ENCODE peak calls at places on chromosomes 13 and 19, in nine cellular contexts. H is stomach, M is GM23338, O is sigmoid colon, W is transverse colon, Y is K562, Q is HepG2, K is GM12878, L is HL-60. C is an unnamed sample.

GRCh38 chr19:2469102-2469914 is 6.6 kb upstream of the GADD45B start:
- DNase-seq in H (no peak), M (peak; percentile 65), O (no peak), W (no peak), Y (peak; percentile 59), Q (no peak), K (no peak), L (peak; percentile 39), C (no peak)

GRCh38 chr13:23902975-23903905 is 5.9 kb upstream of the C1QTNF9B start:
- DNase-seq in H (no peak), M (peak; percentile 44), O (no peak), W (no peak), Y (no peak), Q (no peak), K (no peak), L (no peak), C (no peak)

GRCh38 chr19:872266-872951 is 12.9 kb downstream of the CFD start:
- DNase-seq in H (peak; percentile 68), M (peak; percentile 82), O (no peak), W (peak; percentile 92), Y (peak; percentile 76), Q (no peak), K (peak; percentile 36), L (no peak), C (no peak)

GRCh38 chr19:43524922-43525835 is 1.8 kb downstream of the ETHE1 start:
- DNase-seq in H (peak; percentile 65), M (peak; percentile 74), O (peak; percentile 75), W (peak; percentile 87), Y (no peak), Q (peak; percentile 87), K (peak; percentile 44), L (peak; percentile 57), C (peak; percentile 66)

GRCh38 chr13:53250272-53250875 is 221.8 kb downstream of the OLFM4 start:
- DNase-seq in H (no peak), M (peak; percentile 92), O (no peak), W (no peak), Y (peak; percentile 31), Q (peak; percentile 74), K (peak; percentile 15), L (peak; percentile 38), C (peak; percentile 62)

GRCh38 chr13:36431204-36432105 is 840 bp upstream of the CCNA1 start:
- DNase-seq in H (no peak), M (peak; percentile 45), O (no peak), W (no peak), Y (no peak), Q (no peak), K (no peak), L (no peak), C (no peak)

GRCh38 chr13:49218493-49219051 is 1.6 kb upstream of the MLNR start:
- DNase-seq in H (no peak), M (peak; percentile 63), O (no peak), W (no peak), Y (no peak), Q (no peak), K (no peak), L (no peak), C (no peak)

GRCh38 chr13:53165201-53165600 is 136.6 kb downstream of the OLFM4 start:
- DNase-seq in H (no peak), M (no peak), O (no peak), W (no peak), Y (no peak), Q (no peak), K (no peak), L (no peak), C (no peak)

GRCh38 chr19:32691291-32691951 is at the start of gene NUDT19:
- DNase-seq in H (peak; percentile 89), M (no peak), O (peak; percentile 88), W (peak; percentile 90), Y (peak; percentile 79), Q (peak; percentile 78), K (peak; percentile 62), L (peak; percentile 63), C (peak; percentile 83)

GRCh38 chr19:1430201-1430621 is 8.0 kb upstream of the RPS15 start:
- DNase-seq in H (no peak), M (no peak), O (no peak), W (no peak), Y (no peak), Q (no peak), K (no peak), L (no peak), C (no peak)

GRCh38 chr13:76014618-76015315 is 378.6 kb downstream of the LMO7 start:
- DNase-seq in H (no peak), M (no peak), O (no peak), W (no peak), Y (no peak), Q (no peak), K (no peak), L (no peak), C (no peak)

GRCh38 chr19:43997631-43998290 is 5.0 kb upstream of the ZNF230 start:
- DNase-seq in H (no peak), M (peak; percentile 28), O (no peak), W (no peak), Y (no peak), Q (no peak), K (no peak), L (no peak), C (no peak)

GRCh38 chr19:49196527-49197240 is 39.1 kb downstream of the TRPM4 start:
- DNase-seq in H (no peak), M (peak; percentile 24), O (peak; percentile 70), W (peak; percentile 59), Y (peak; percentile 3), Q (no peak), K (no peak), L (no peak), C (peak; percentile 49)

GRCh38 chr13:113669871-113670341 is 2.9 kb downstream of the GRK1 start:
- DNase-seq in H (peak; percentile 24), M (no peak), O (peak; percentile 54), W (peak; percentile 5), Y (no peak), Q (no peak), K (no peak), L (no peak), C (no peak)

GRCh38 chr13:24087611-24088235 is 72.8 kb upstream of the SPATA13 start:
- DNase-seq in H (peak; percentile 87), M (no peak), O (no peak), W (peak; percentile 68), Y (no peak), Q (peak; percentile 43), K (no peak), L (no peak), C (no peak)

GRCh38 chr19:14002571-14003278 is 3.4 kb downstream of the RFX1 start:
- DNase-seq in H (no peak), M (no peak), O (no peak), W (no peak), Y (peak; percentile 5), Q (no peak), K (peak; percentile 40), L (no peak), C (no peak)

GRCh38 chr13:72166102-72166660 is 299.2 kb upstream of the DACH1 start:
- DNase-seq in H (no peak), M (no peak), O (no peak), W (no peak), Y (no peak), Q (no peak), K (no peak), L (no peak), C (no peak)

GRCh38 chr13:52091473-52091872 is 37.4 kb downstream of the NEK5 start:
- DNase-seq in H (no peak), M (no peak), O (no peak), W (no peak), Y (no peak), Q (no peak), K (no peak), L (no peak), C (no peak)

GRCh38 chr13:93233997-93234416 is 7.4 kb downstream of the GPC6 start:
- DNase-seq in H (no peak), M (peak; percentile 86), O (no peak), W (no peak), Y (no peak), Q (peak; percentile 41), K (no peak), L (no peak), C (no peak)

GRCh38 chr19:29098863-29099481 is 114.0 kb downstream of the UQCRFS1 start:
- DNase-seq in H (peak; percentile 31), M (no peak), O (peak; percentile 90), W (peak; percentile 23), Y (no peak), Q (no peak), K (no peak), L (no peak), C (no peak)

GRCh38 chr19:53980553-53981407 is 10.7 kb upstream of the CACNG6 start:
- DNase-seq in H (no peak), M (peak; percentile 98), O (no peak), W (no peak), Y (peak; percentile 37), Q (peak; percentile 6), K (no peak), L (no peak), C (no peak)

GRCh38 chr13:24745861-24746617 is 17.9 kb upstream of the RNF17 start:
- DNase-seq in H (no peak), M (peak; percentile 43), O (no peak), W (no peak), Y (no peak), Q (no peak), K (no peak), L (no peak), C (no peak)

GRCh38 chr13:30918662-30919405 is 12.8 kb downstream of the MEDAG start:
- DNase-seq in H (no peak), M (no peak), O (no peak), W (no peak), Y (no peak), Q (no peak), K (no peak), L (no peak), C (no peak)
- H3K27ac ChIP-seq in H (no peak overlapping the region), M (no peak overlapping the region), O (no peak overlapping the region), W (no peak overlapping the region), Y (no peak overlapping the region), Q (no peak overlapping the region), K (no peak overlapping the region), L (no peak overlapping the region), C (no peak overlapping the region)

DNA sequence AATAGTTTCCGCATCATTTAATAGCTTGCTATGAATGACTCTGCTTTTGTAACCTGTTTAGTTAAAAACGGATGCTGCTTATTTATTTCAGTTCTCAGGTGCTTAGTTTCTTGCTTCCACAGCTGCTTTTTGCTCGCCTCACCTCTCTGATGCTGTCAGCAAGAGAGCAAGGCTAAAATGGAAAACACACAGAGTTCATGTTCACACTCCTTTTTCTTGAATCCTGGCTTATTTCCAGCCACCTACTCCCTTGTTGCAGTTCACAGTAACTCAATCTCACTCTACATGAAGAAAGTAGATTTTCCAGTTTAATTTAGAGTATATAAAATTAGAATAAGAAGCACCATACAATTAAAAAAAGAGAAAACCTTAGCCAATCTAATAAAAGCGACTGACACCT is 326.0 kb upstream of the SLITRK1 start:
- DNase-seq in H (no peak), M (no peak), O (no peak), W (no peak), Y (no peak), Q (no peak), K (no peak), L (no peak), C (no peak)
- TF ChIP-seq POLR2AphosphoS5 in H (no peak), M (no peak), O (no peak), W (no peak), Y (no peak), Q (no peak), K (no peak), L (no peak), C (no peak)

GRCh38 chr13:28495586-28496564 is 947 bp upstream of the FLT1 start:
- DNase-seq in H (no peak), M (peak; percentile 31), O (no peak), W (no peak), Y (no peak), Q (no peak), K (no peak), L (peak; percentile 70), C (no peak)
- H3K27ac ChIP-seq in H (no peak overlapping the region), M (peak overlapping the region; percentile 28), O (peak overlapping the region; percentile 20), W (no peak overlapping the region), Y (no peak overlapping the region), Q (no peak overlapping the region), K (no peak overlapping the region), L (no peak overlapping the region), C (no peak overlapping the region)

GRCh38 chr19:42132030-42132628 is at the start of gene POU2F2:
- DNase-seq in H (peak; percentile 54), M (peak; percentile 60), O (no peak), W (peak; percentile 81), Y (peak; percentile 40), Q (no peak), K (peak; percentile 41), L (no peak), C (no peak)
- TF ChIP-seq POLR2AphosphoS5 in H (no peak), M (no peak), O (no peak), W (peak; percentile 16), Y (no peak), Q (no peak), K (peak; percentile 56), L (no peak), C (no peak)